ENCODE peak calls at places on chromosomes 7 and 10, in six cellular contexts. L is NCI-H2227 treated with DMSO at 0.1 percent for 48 hours; G is AG09319; B is T-helper 2 cell; V is amniotic stem cell; Q is naive thymus-derived CD8-positive, alpha-beta T cell. R is an unnamed sample.

GRCh38 chr7:123285076-123285700 is 85.4 kb upstream of the SLC13A1 start:
- DNase-seq in L (no peak), G (no peak), B (no peak), V (no peak), Q (no peak), R (no peak)

GRCh38 chr7:3436746-3437145 is 135.7 kb downstream of the SDK1 start:
- DNase-seq in L (no peak), G (no peak), B (no peak), V (no peak), Q (no peak), R (no peak)

GRCh38 chr10:100725869-100726426 is 19.4 kb upstream of the PAX2 start:
- DNase-seq in L (no peak), G (no peak), B (no peak), V (no peak), Q (no peak), R (no peak)

GRCh38 chr10:32000937-32001336 is 55.3 kb downstream of the KIF5B start:
- DNase-seq in L (no peak), G (no peak), B (no peak), V (no peak), Q (no peak), R (peak)

GRCh38 chr7:144032985-144033384 is 15.8 kb upstream of the OR2A5 start:
- DNase-seq in L (no peak), G (no peak), B (no peak), V (no peak), Q (no peak), R (no peak)

GRCh38 chr10:71753960-71754505 is 19.3 kb downstream of the VSIR start:
- DNase-seq in L (no peak), G (no peak), B (no peak), V (no peak), Q (no peak), R (no peak)

GRCh38 chr7:1087952-1088920 is at the start of gene GPER1:
- DNase-seq in L (peak), G (no peak), B (no peak), V (peak), Q (no peak), R (peak)

GRCh38 chr7:132783824-132784223 is 207.6 kb upstream of the PLXNA4 start:
- DNase-seq in L (no peak), G (peak), B (no peak), V (peak), Q (no peak), R (peak)

GRCh38 chr7:36311539-36311938 is 78.1 kb upstream of the ANLN start:
- DNase-seq in L (no peak), G (no peak), B (no peak), V (no peak), Q (no peak), R (no peak)

GRCh38 chr7:156168434-156168833 is 356.2 kb upstream of the SHH start:
- DNase-seq in L (no peak), G (no peak), B (no peak), V (no peak), Q (no peak), R (no peak)

GRCh38 chr10:113947138-113948011 is 92.9 kb downstream of the NHLRC2 start:
- DNase-seq in L (peak), G (no peak), B (no peak), V (no peak), Q (no peak), R (no peak)

GRCh38 chr7:149855368-149856305 is 17.5 kb downstream of the ZNF862 start:
- DNase-seq in L (peak), G (no peak), B (no peak), V (no peak), Q (no peak), R (peak)

GRCh38 chr10:77936697-77937567 is 10.4 kb upstream of the DLG5 start:
- DNase-seq in L (no peak), G (no peak), B (no peak), V (no peak), Q (no peak), R (no peak)

GRCh38 chr10:29874604-29875269 is 184.6 kb downstream of the JCAD start:
- DNase-seq in L (no peak), G (no peak), B (no peak), V (no peak), Q (no peak), R (no peak)

GRCh38 chr7:120725376-120726039 is 132.4 kb downstream of the TSPAN12 start:
- DNase-seq in L (peak), G (no peak), B (no peak), V (peak), Q (no peak), R (peak)

GRCh38 chr7:51102828-51103227 is 213.8 kb downstream of the COBL start:
- DNase-seq in L (no peak), G (no peak), B (no peak), V (no peak), Q (no peak), R (no peak)

GRCh38 chr7:105454058-105454739 is 65.5 kb upstream of the SRPK2 start:
- DNase-seq in L (no peak), G (peak), B (no peak), V (peak), Q (no peak), R (peak)

GRCh38 chr7:89312561-89312960 is 517.0 kb upstream of the TEX47 start:
- DNase-seq in L (no peak), G (no peak), B (no peak), V (no peak), Q (no peak), R (no peak)

GRCh38 chr7:82234457-82235049 is 209.0 kb downstream of the CACNA2D1 start:
- DNase-seq in L (peak), G (peak), B (no peak), V (peak), Q (no peak), R (peak)

GRCh38 chr7:141378405-141378804 is 172.8 kb upstream of the AGK start:
- DNase-seq in L (no peak), G (no peak), B (no peak), V (no peak), Q (no peak), R (no peak)

GRCh38 chr7:120834726-120835125 is 23.2 kb downstream of the TSPAN12 start:
- DNase-seq in L (no peak), G (no peak), B (no peak), V (no peak), Q (no peak), R (no peak)

GRCh38 chr7:136002802-136003201 is 25.6 kb upstream of the MTPN start:
- DNase-seq in L (no peak), G (no peak), B (no peak), V (no peak), Q (no peak), R (no peak)

GRCh38 chr7:43530553-43531410 is 52.1 kb upstream of the STK17A start:
- DNase-seq in L (no peak), G (no peak), B (no peak), V (no peak), Q (no peak), R (no peak)

GRCh38 chr7:40220421-40220911 is 85.7 kb downstream of the SUGCT start:
- DNase-seq in L (no peak), G (no peak), B (no peak), V (no peak), Q (no peak), R (peak)

GRCh38 chr7:1532456-1533254 is 2.2 kb downstream of the MAFK start:
- DNase-seq in L (no peak), G (peak), B (peak), V (peak), Q (peak), R (peak)

GRCh38 chr10:3477683-3478082 is 305.1 kb upstream of the PITRM1 start:
- DNase-seq in L (no peak), G (no peak), B (no peak), V (no peak), Q (no peak), R (no peak)

GRCh38 chr10:93006435-93007039 is 54.1 kb upstream of the CYP26C1 start:
- DNase-seq in L (peak), G (peak), B (no peak), V (peak), Q (no peak), R (peak)

GRCh38 chr10:10794056-10794455 is 223.6 kb upstream of the CELF2 start:
- DNase-seq in L (no peak), G (no peak), B (no peak), V (no peak), Q (no peak), R (no peak)

GRCh38 chr10:84204122-84204521 is 9.8 kb downstream of the CDHR1 start:
- DNase-seq in L (no peak), G (no peak), B (no peak), V (no peak), Q (no peak), R (no peak)

GRCh38 chr10:59222788-59223187 is 46.3 kb downstream of the PHYHIPL start:
- DNase-seq in L (no peak), G (no peak), B (no peak), V (no peak), Q (no peak), R (no peak)

GRCh38 chr7:94908204-94909022 is 1.0 kb downstream of the PPP1R9A start:
- DNase-seq in L (peak), G (no peak), B (no peak), V (no peak), Q (no peak), R (peak)

GRCh38 chr7:28207486-28208158 is 27.0 kb upstream of the JAZF1 start:
- DNase-seq in L (no peak), G (no peak), B (no peak), V (no peak), Q (no peak), R (peak)

GRCh38 chr10:110860576-110861241 is 11.0 kb upstream of the PDCD4 start:
- DNase-seq in L (no peak), G (no peak), B (no peak), V (no peak), Q (peak), R (no peak)

GRCh38 chr10:77899080-77899477 is 27.5 kb downstream of the DLG5 start:
- DNase-seq in L (no peak), G (peak), B (no peak), V (peak), Q (no peak), R (peak)

GRCh38 chr7:4951903-4952636 is 6.9 kb downstream of the MMD2 start:
- DNase-seq in L (no peak), G (no peak), B (no peak), V (no peak), Q (no peak), R (peak)

GRCh38 chr10:30540286-30540685 is 89.3 kb downstream of the LYZL2 start:
- DNase-seq in L (no peak), G (no peak), B (no peak), V (no peak), Q (no peak), R (no peak)

GRCh38 chr7:128409435-128410091 is at the start of gene IMPDH1:
- DNase-seq in L (no peak), G (peak), B (peak), V (no peak), Q (peak), R (peak)

GRCh38 chr10:132701099-132701845 is 84.7 kb downstream of the NKX6-2 start:
- DNase-seq in L (no peak), G (no peak), B (no peak), V (no peak), Q (no peak), R (no peak)

GRCh38 chr10:60252688-60253087 is 137.0 kb downstream of the ANK3 start:
- DNase-seq in L (no peak), G (no peak), B (no peak), V (no peak), Q (no peak), R (no peak)

GRCh38 chr10:12847361-12847975 is 154.0 kb downstream of the CCDC3 start:
- DNase-seq in L (no peak), G (no peak), B (no peak), V (no peak), Q (no peak), R (no peak)

R was measured in AG08395.